ENCODE peak calls at places on chromosomes 11 and 22, in four cellular contexts. Y, Q, G and K are unnamed samples.

GRCh38 chr11:9574556-9574805 is 1.0 kb downstream of the WEE1 start:
- DNase-seq in Y (no peak), G (no peak), Q (no peak), K (no peak)

GRCh38 chr11:115848080-115848479 is 343.9 kb upstream of the CADM1 start:
- DNase-seq in Q (peak; percentile 22), G (no peak), Y (no peak), K (no peak)

GRCh38 chr11:1573077-1573846 is 1.2 kb upstream of the DUSP8 start:
- DNase-seq in Y (no peak), Q (peak; percentile 22), G (no peak), K (no peak)

GRCh38 chr11:1781593-1781975 is 17.9 kb upstream of the CTSD start:
- DNase-seq in G (no peak), Q (no peak), Y (no peak), K (no peak)

GRCh38 chr22:38570841-38571364 is 920 bp upstream of the DMC1 start:
- DNase-seq in G (no peak), Q (no peak), Y (peak; percentile 37), K (peak; percentile 69)

GRCh38 chr11:111718436-111719325 is 47.5 kb downstream of the PPP2R1B start:
- DNase-seq in Q (peak; percentile 35), Y (no peak), G (peak; percentile 86), K (peak; percentile 44)

GRCh38 chr22:46905834-46906233 is 143.4 kb downstream of the TBC1D22A start:
- DNase-seq in Q (no peak), G (no peak), Y (no peak), K (no peak)

GRCh38 chr22:43921361-43921760 is 2.2 kb upstream of the PNPLA3 start:
- DNase-seq in G (peak; percentile 90), Y (no peak), Q (no peak), K (no peak)

GRCh38 chr11:33172345-33172744 is 11.1 kb upstream of the CSTF3 start:
- DNase-seq in G (no peak), Y (no peak), Q (no peak), K (no peak)

GRCh38 chr22:36563898-36564297 is 34.9 kb upstream of the EIF3D start:
- DNase-seq in G (no peak), Y (no peak), Q (no peak), K (no peak)

GRCh38 chr11:75264356-75264755 is 23.8 kb downstream of the TPBGL start:
- DNase-seq in Q (no peak), G (no peak), Y (no peak), K (no peak)